ENCODE peak calls at places on chromosome 21, in seven cellular contexts. P is right cardiac atrium, Y is lung, F is PC-9, M is lower lobe of right lung, V is right lobe of liver, T is IMR-90. I is an unnamed sample.

GRCh38 chr21:38986460-38987395 is 181.0 kb downstream of the ETS2 start:
- DNase-seq in M (no peak), T (no peak), P (no peak), F (no peak), V (no peak), Y (no peak), I (no peak)

GRCh38 chr21:39518845-39519205 is 67.1 kb downstream of the SH3BGR start:
- DNase-seq in T (no peak), F (no peak), Y (no peak), P (no peak), M (no peak), V (no peak), I (no peak)

GRCh38 chr21:23401278-23401677 is 2206.0 kb downstream of the MRPL39 start:
- DNase-seq in V (no peak), T (no peak), P (no peak), F (no peak), Y (no peak), M (no peak), I (no peak)

GRCh38 chr21:32572574-32573420 is 12.5 kb downstream of the TCP10L start:
- DNase-seq in P (no peak), F (peak; percentile 72), M (no peak), Y (no peak), T (no peak), V (no peak), I (no peak)

GRCh38 chr21:28359300-28359699 is 633.4 kb downstream of the LTN1 start:
- DNase-seq in V (no peak), P (no peak), T (no peak), Y (no peak), M (no peak), F (no peak), I (no peak)

GRCh38 chr21:38303300-38303699 is 46.5 kb downstream of the KCNJ15 start:
- DNase-seq in F (no peak), P (peak; percentile 82), V (no peak), M (no peak), T (peak; percentile 88), Y (no peak), I (peak; percentile 82)

GRCh38 chr21:29168874-29169273 is 38.4 kb downstream of the MAP3K7CL start:
- DNase-seq in P (no peak), T (no peak), V (no peak), F (peak; percentile 46), Y (no peak), M (no peak), I (no peak)

GRCh38 chr21:33266050-33266783 is at the start of gene IL10RB:
- DNase-seq in Y (peak; percentile 76), F (peak; percentile 55), V (peak; percentile 83), M (peak; percentile 84), P (peak; percentile 91), T (peak; percentile 39), I (peak; percentile 32)

GRCh38 chr21:34926784-34927548 is 122.1 kb downstream of the RUNX1 start:
- DNase-seq in P (no peak), T (peak; percentile 44), M (no peak), Y (no peak), F (no peak), V (no peak), I (no peak)

GRCh38 chr21:14879458-14879857 is 185.3 kb downstream of the NRIP1 start:
- DNase-seq in V (no peak), T (no peak), Y (no peak), M (no peak), P (no peak), F (no peak), I (no peak)

GRCh38 chr21:30518876-30519275 is 16.9 kb upstream of the KRTAP19-5 start:
- DNase-seq in P (no peak), Y (no peak), M (no peak), T (no peak), F (no peak), V (no peak), I (no peak)

GRCh38 chr21:34195365-34195764 is 122.0 kb downstream of the MRPS6 start:
- DNase-seq in P (no peak), F (no peak), M (no peak), Y (no peak), V (no peak), T (no peak), I (no peak)

GRCh38 chr21:28548291-28548690 is 444.4 kb downstream of the LTN1 start:
- DNase-seq in F (no peak), V (no peak), Y (no peak), P (no peak), M (no peak), T (peak; percentile 27), I (no peak)

GRCh38 chr21:25329227-25329626 is 278.1 kb downstream of the MRPL39 start:
- DNase-seq in M (no peak), F (no peak), Y (no peak), T (peak; percentile 91), V (no peak), P (no peak), I (no peak)

GRCh38 chr21:45302082-45303061 is 14.7 kb upstream of the POFUT2 start:
- DNase-seq in V (no peak), T (no peak), P (peak; percentile 94), M (peak; percentile 64), Y (no peak), F (no peak), I (peak; percentile 92)
- H3K27ac ChIP-seq in V (no peak overlapping the region), T (no peak overlapping the region), P (peak overlapping the region; percentile 59), M (peak overlapping the region; percentile 91), Y (peak overlapping the region; percentile 93), F (no peak overlapping the region), I (peak overlapping the region; percentile 99)

GRCh38 chr21:44453120-44453519 is 2.2 kb upstream of the LRRC3 start:
- DNase-seq in P (no peak), V (no peak), T (no peak), Y (no peak), M (no peak), F (no peak), I (no peak)

GRCh38 chr21:44449473-44450363 is 5.6 kb upstream of the LRRC3 start:
- DNase-seq in M (no peak), V (no peak), T (no peak), Y (no peak), F (no peak), P (no peak), I (no peak)

GRCh38 chr21:44450402-44450801 is 4.9 kb upstream of the LRRC3 start:
- DNase-seq in V (no peak), P (no peak), F (no peak), M (no peak), Y (no peak), T (no peak), I (no peak)

GRCh38 chr21:44448651-44449131 is 6.6 kb upstream of the LRRC3 start:
- DNase-seq in M (no peak), F (no peak), Y (no peak), V (no peak), T (no peak), P (no peak), I (no peak)

DNA sequence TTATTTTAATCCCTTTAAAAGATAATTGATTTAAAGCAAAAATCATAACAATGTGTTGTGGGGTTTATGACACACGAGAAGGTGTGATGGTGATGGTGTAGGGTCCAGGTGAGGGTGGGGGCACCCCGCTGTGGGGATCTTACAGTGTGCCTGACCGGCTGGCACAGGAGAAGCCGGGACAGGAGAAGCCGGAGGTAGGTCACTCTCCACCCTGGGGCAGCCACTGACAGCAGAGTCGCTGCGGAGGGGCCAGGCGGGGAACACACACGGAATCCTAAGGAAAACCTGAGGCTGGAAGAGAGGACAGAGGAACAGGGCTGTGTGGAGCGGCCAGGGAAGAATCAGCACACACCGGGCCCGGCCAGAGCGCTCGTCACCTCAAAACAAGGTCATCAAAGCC is 4.3 kb upstream of the LRRC3 start:
- DNase-seq in T (no peak), M (no peak), P (no peak), Y (no peak), F (no peak), V (no peak), I (no peak)
- H3K27ac ChIP-seq in T (no peak overlapping the region), M (no peak overlapping the region), P (no peak overlapping the region), Y (no peak overlapping the region), F (no peak overlapping the region), V (no peak overlapping the region), I (no peak overlapping the region)

DNA sequence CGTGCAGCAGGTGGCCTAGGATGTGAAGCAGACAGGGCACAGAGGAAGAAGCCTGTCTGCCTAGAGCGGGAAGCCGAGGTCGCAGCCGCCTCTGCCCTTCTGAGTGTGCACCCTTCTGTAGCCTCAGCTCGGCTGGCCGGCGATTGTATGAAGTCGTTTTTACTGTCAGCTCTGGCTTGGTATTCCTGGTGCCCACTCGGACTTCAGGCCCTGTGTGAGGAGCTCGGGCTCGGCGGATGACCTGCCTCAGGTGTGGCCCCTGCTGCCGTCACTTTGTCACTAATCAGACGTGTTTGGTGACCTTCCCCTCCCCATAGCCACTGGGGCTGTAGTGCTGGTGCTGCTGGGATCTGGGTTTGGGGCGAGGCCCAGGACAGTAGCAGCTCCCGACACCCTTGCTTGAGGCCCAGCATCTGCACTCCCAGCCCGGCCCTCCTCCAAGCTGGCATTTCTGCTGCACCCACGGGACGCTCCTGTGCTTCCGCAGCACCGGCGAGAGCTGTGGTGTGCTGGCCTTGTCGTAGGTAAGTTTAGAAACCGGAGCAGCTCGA is 18.1 kb downstream of the SLX9 start:
- DNase-seq in F (no peak), M (peak; percentile 47), P (peak; percentile 71), Y (no peak), V (no peak), T (no peak), I (no peak)
- H3K27ac ChIP-seq in F (no peak overlapping the region), M (peak overlapping the region; percentile 84), P (peak overlapping the region; percentile 28), Y (peak overlapping the region; percentile 82), V (peak overlapping the region; percentile 59), T (no peak overlapping the region), I (peak overlapping the region; percentile 67)

GRCh38 chr21:41615613-41616012 is 107.7 kb upstream of the TMPRSS2 start:
- DNase-seq in M (no peak), T (peak; percentile 99), F (no peak), Y (no peak), V (no peak), P (no peak), I (peak; percentile 76)
- H3K27ac ChIP-seq in M (peak overlapping the region; percentile 73), T (peak overlapping the region; percentile 91), F (peak overlapping the region; percentile 50), Y (no peak overlapping the region), V (no peak overlapping the region), P (no peak overlapping the region), I (peak overlapping the region; percentile 76)

GRCh38 chr21:26684866-26685265 is 111.8 kb upstream of the CYYR1 start:
- DNase-seq in T (no peak), M (no peak), P (no peak), F (no peak), V (no peak), Y (no peak), I (no peak)

GRCh38 chr21:26683996-26684395 is 110.9 kb upstream of the CYYR1 start:
- DNase-seq in M (no peak), F (no peak), T (no peak), V (no peak), Y (no peak), P (no peak), I (no peak)

GRCh38 chr21:26686705-26687104 is 113.6 kb upstream of the CYYR1 start:
- DNase-seq in T (no peak), Y (no peak), V (no peak), M (no peak), F (no peak), P (no peak), I (no peak)

GRCh38 chr21:26686278-26686677 is 113.2 kb upstream of the CYYR1 start:
- DNase-seq in F (peak; percentile 5), V (no peak), Y (no peak), M (no peak), P (no peak), T (peak; percentile 44), I (no peak)
- H3K27ac ChIP-seq in F (no peak overlapping the region), V (no peak overlapping the region), Y (no peak overlapping the region), M (no peak overlapping the region), P (no peak overlapping the region), T (no peak overlapping the region), I (no peak overlapping the region)

GRCh38 chr21:16572032-16572431 is 842.2 kb downstream of the USP25 start:
- DNase-seq in F (no peak), P (no peak), T (peak; percentile 77), Y (no peak), V (no peak), M (no peak), I (no peak)
- H3K27ac ChIP-seq in F (no peak overlapping the region), P (no peak overlapping the region), T (no peak overlapping the region), Y (no peak overlapping the region), V (no peak overlapping the region), M (no peak overlapping the region), I (peak overlapping the region; percentile 51)